ENCODE peak calls at places on chromosomes 12 and 14, in nine cellular contexts. L, W, H, K, Q, P, I, S and J are unnamed samples.

GRCh38 chr12:92396647-92397258 is 251.1 kb upstream of the BTG1 start:
- DNase-seq in L (no peak), W (no peak), H (no peak), K (peak; percentile 27), Q (no peak), P (no peak), I (no peak), S (no peak), J (peak; percentile 69)

GRCh38 chr12:114006482-114007425 is 40.6 kb upstream of the RBM19 start:
- DNase-seq in L (no peak), W (no peak), H (no peak), K (no peak), Q (no peak), P (no peak), I (no peak), S (no peak), J (no peak)

GRCh38 chr12:9736931-9737705 is 4.2 kb upstream of the CLECL1 start:
- DNase-seq in L (no peak), W (no peak), H (no peak), K (no peak), Q (no peak), P (no peak), I (no peak), S (no peak), J (peak; percentile 67)

GRCh38 chr14:72892103-72892878 is 1.6 kb downstream of the DPF3 start:
- DNase-seq in L (peak; percentile 18), W (no peak), H (no peak), K (peak; percentile 46), Q (no peak), P (no peak), I (no peak), S (peak; percentile 72), J (peak; percentile 47)

GRCh38 chr14:50714452-50715073 is 46.5 kb upstream of the SAV1 start:
- DNase-seq in L (peak; percentile 1), W (no peak), H (no peak), K (peak; percentile 64), Q (no peak), P (no peak), I (no peak), S (no peak), J (peak; percentile 57)

GRCh38 chr14:67137744-67138371 is 51.4 kb upstream of the GARIN2 start:
- DNase-seq in L (peak; percentile 2), W (no peak), H (no peak), K (peak; percentile 35), Q (no peak), P (no peak), I (no peak), S (no peak), J (peak; percentile 12)

GRCh38 chr12:21769311-21769710 is 5.2 kb downstream of the KCNJ8 start:
- DNase-seq in L (no peak), W (no peak), H (no peak), K (no peak), Q (no peak), P (no peak), I (no peak), S (no peak), J (peak; percentile 54)

GRCh38 chr12:2864198-2864597 is 7.4 kb upstream of the TEX52 start:
- DNase-seq in L (no peak), W (no peak), H (no peak), K (no peak), Q (no peak), P (no peak), I (no peak), S (no peak), J (no peak)

GRCh38 chr14:63707216-63707615 is 20.6 kb downstream of the SGPP1 start:
- DNase-seq in L (no peak), W (no peak), H (no peak), K (no peak), Q (no peak), P (no peak), I (no peak), S (no peak), J (no peak)

GRCh38 chr12:123384318-123384993 is 524 bp downstream of the KMT5A start:
- DNase-seq in L (no peak), W (no peak), H (no peak), K (no peak), Q (no peak), P (no peak), I (no peak), S (no peak), J (no peak)

GRCh38 chr14:37903561-37904191 is 304.0 kb upstream of the SSTR1 start:
- DNase-seq in L (peak; percentile 25), W (no peak), H (no peak), K (peak; percentile 70), Q (no peak), P (no peak), I (no peak), S (no peak), J (peak; percentile 63)

GRCh38 chr12:129826273-129826672 is 77.6 kb downstream of the TMEM132D start:
- DNase-seq in L (no peak), W (no peak), H (no peak), K (no peak), Q (no peak), P (no peak), I (no peak), S (no peak), J (no peak)

GRCh38 chr12:28606967-28607557 is 416.8 kb downstream of the CCDC91 start:
- DNase-seq in L (no peak), W (no peak), H (no peak), K (no peak), Q (no peak), P (no peak), I (no peak), S (no peak), J (no peak)

GRCh38 chr12:102435827-102436436 is 44.4 kb downstream of the IGF1 start:
- DNase-seq in L (no peak), W (no peak), H (no peak), K (no peak), Q (no peak), P (no peak), I (no peak), S (no peak), J (no peak)

GRCh38 chr12:62683724-62684501 is 217.3 kb downstream of the MON2 start:
- DNase-seq in L (no peak), W (peak; percentile 63), H (no peak), K (peak; percentile 54), Q (no peak), P (peak; percentile 58), I (no peak), S (no peak), J (peak; percentile 41)

GRCh38 chr14:54629635-54630360 is 62.9 kb downstream of the SAMD4A start:
- DNase-seq in L (no peak), W (no peak), H (no peak), K (no peak), Q (no peak), P (no peak), I (no peak), S (no peak), J (no peak)

GRCh38 chr14:104135121-104135903 is 3.1 kb upstream of the KIF26A start:
- DNase-seq in L (peak; percentile 43), W (peak; percentile 15), H (peak; percentile 65), K (peak; percentile 4), Q (no peak), P (no peak), I (no peak), S (no peak), J (no peak)

GRCh38 chr12:62933871-62934798 is 815 bp downstream of the PPM1H start:
- DNase-seq in L (peak; percentile 69), W (peak; percentile 60), H (peak; percentile 77), K (peak; percentile 17), Q (no peak), P (peak; percentile 55), I (no peak), S (peak; percentile 60), J (peak; percentile 8)

GRCh38 chr12:78229491-78230209 is 399.0 kb downstream of the NAV3 start:
- DNase-seq in L (no peak), W (no peak), H (no peak), K (peak; percentile 59), Q (no peak), P (peak; percentile 22), I (no peak), S (no peak), J (peak; percentile 59)

GRCh38 chr12:8566525-8566924 is 25.8 kb upstream of the CLEC4E start:
- DNase-seq in L (no peak), W (no peak), H (no peak), K (no peak), Q (no peak), P (no peak), I (no peak), S (no peak), J (no peak)

GRCh38 chr14:32472512-32473472 is 143.7 kb downstream of the AKAP6 start:
- DNase-seq in L (no peak), W (peak; percentile 39), H (no peak), K (peak; percentile 69), Q (no peak), P (peak; percentile 14), I (no peak), S (no peak), J (peak; percentile 38)

GRCh38 chr14:34536951-34537676 is 2.4 kb downstream of the EAPP start:
- DNase-seq in L (no peak), W (no peak), H (peak; percentile 13), K (peak; percentile 76), Q (no peak), P (no peak), I (no peak), S (no peak), J (peak; percentile 22)

GRCh38 chr14:98751110-98751509 is 520.9 kb downstream of the BCL11B start:
- DNase-seq in L (no peak), W (no peak), H (no peak), K (no peak), Q (no peak), P (no peak), I (no peak), S (no peak), J (no peak)

GRCh38 chr12:110858848-110859247 is 12.1 kb downstream of the CCDC63 start:
- DNase-seq in L (no peak), W (no peak), H (no peak), K (no peak), Q (no peak), P (no peak), I (no peak), S (no peak), J (no peak)

GRCh38 chr14:101665478-101666078 is 95.9 kb upstream of the PPP2R5C start:
- DNase-seq in L (peak; percentile 30), W (no peak), H (no peak), K (peak; percentile 43), Q (peak; percentile 3), P (peak; percentile 27), I (no peak), S (no peak), J (peak; percentile 46)

GRCh38 chr12:45186762-45187161 is 29.1 kb upstream of the ANO6 start:
- DNase-seq in L (no peak), W (no peak), H (no peak), K (no peak), Q (no peak), P (no peak), I (no peak), S (no peak), J (no peak)

GRCh38 chr14:99513183-99513694 is 32.0 kb downstream of the CCNK start:
- DNase-seq in L (no peak), W (no peak), H (no peak), K (no peak), Q (no peak), P (peak; percentile 7), I (no peak), S (no peak), J (no peak)